ENCODE peak calls at places on chromosomes 1 and 21, in seven cellular contexts. E is colonic mucosa, K is astrocyte of the spinal cord, L is lung, N is cardiac fibroblast, I is left ventricle myocardium inferior, T is GM12865. J is an unnamed sample.

GRCh38 chr1:204301171-204301957 is 58.4 kb downstream of the PLEKHA6 start:
- DNase-seq in K (no peak), I (no peak), T (no peak), E (no peak), L (no peak), N (no peak), J (peak; percentile 78)

GRCh38 chr1:171222961-171223360 is 25.3 kb upstream of the FMO1 start:
- DNase-seq in T (no peak), E (no peak), I (peak; percentile 35), K (peak; percentile 37), L (no peak), N (peak; percentile 59), J (no peak)

GRCh38 chr1:115732307-115732706 is 36.2 kb downstream of the CASQ2 start:
- DNase-seq in T (no peak), K (no peak), E (no peak), N (no peak), I (no peak), L (no peak), J (no peak)

GRCh38 chr1:67382292-67382691 is 47.9 kb downstream of the SERBP1 start:
- DNase-seq in K (no peak), L (no peak), T (no peak), I (no peak), N (no peak), E (no peak), J (no peak)

GRCh38 chr1:241411776-241412338 is 54.9 kb upstream of the RGS7 start:
- DNase-seq in N (no peak), K (peak; percentile 25), T (no peak), L (no peak), I (no peak), E (no peak), J (no peak)

GRCh38 chr1:204074274-204075115 is 1.6 kb downstream of the SOX13 start:
- DNase-seq in T (no peak), N (peak; percentile 88), L (peak; percentile 69), K (peak; percentile 59), E (peak; percentile 82), I (peak; percentile 81), J (peak; percentile 77)

GRCh38 chr1:26322042-26322331 is 4.2 kb downstream of the CD52 start:
- DNase-seq in E (no peak), I (no peak), L (no peak), N (no peak), T (no peak), K (no peak), J (no peak)

GRCh38 chr1:169325117-169325516 is 42.5 kb downstream of the NME7 start:
- DNase-seq in I (no peak), E (no peak), N (no peak), K (no peak), T (no peak), L (no peak), J (no peak)

GRCh38 chr21:15742052-15742451 is 12.3 kb downstream of the USP25 start:
- DNase-seq in N (no peak), L (no peak), I (no peak), T (no peak), K (no peak), E (no peak), J (peak; percentile 14)

GRCh38 chr1:99763956-99764355 is 2.5 kb downstream of the FRRS1 start:
- DNase-seq in E (no peak), L (no peak), I (no peak), K (no peak), N (no peak), T (no peak), J (no peak)

GRCh38 chr1:19448491-19449439 is 36.6 kb downstream of the CAPZB start:
- DNase-seq in E (peak; percentile 56), I (peak; percentile 66), N (peak; percentile 90), T (peak; percentile 44), K (peak; percentile 88), L (peak; percentile 53), J (peak; percentile 61)

GRCh38 chr1:206684478-206685255 is at the start of gene MAPKAPK2:
- DNase-seq in L (peak; percentile 71), N (peak; percentile 79), K (peak; percentile 59), E (peak; percentile 79), T (peak; percentile 85), I (peak; percentile 86), J (peak; percentile 69)

GRCh38 chr1:228802386-228803221 is 67.3 kb downstream of the RHOU start:
- DNase-seq in L (no peak), I (peak; percentile 46), K (no peak), N (peak; percentile 90), T (no peak), E (no peak), J (no peak)

GRCh38 chr1:225735252-225736149 is 42.1 kb upstream of the SRP9 start:
- DNase-seq in N (peak; percentile 96), E (peak; percentile 39), I (peak; percentile 68), K (peak; percentile 97), T (no peak), L (peak; percentile 67), J (peak; percentile 95)

GRCh38 chr21:40243676-40244075 is 376.4 kb downstream of the PCP4 start:
- DNase-seq in T (no peak), N (no peak), L (no peak), E (no peak), I (no peak), K (no peak), J (no peak)

GRCh38 chr1:206803221-206803730 is 31.0 kb upstream of the IL10 start:
- DNase-seq in K (no peak), E (peak; percentile 19), N (peak; percentile 32), L (no peak), T (peak; percentile 97), I (no peak), J (no peak)

GRCh38 chr1:31784356-31785019 is 20.3 kb upstream of the ADGRB2 start:
- DNase-seq in K (no peak), L (no peak), T (no peak), I (no peak), E (no peak), N (no peak), J (no peak)

GRCh38 chr1:39165488-39165887 is 39.0 kb upstream of the MACF1 start:
- DNase-seq in T (no peak), K (no peak), E (no peak), L (no peak), N (no peak), I (no peak), J (no peak)

GRCh38 chr1:226942392-226942791 is 2.3 kb downstream of the COQ8A start:
- DNase-seq in K (no peak), L (no peak), T (no peak), E (no peak), N (no peak), I (no peak), J (no peak)

GRCh38 chr1:6807782-6808181 is 22.5 kb downstream of the CAMTA1 start:
- DNase-seq in T (no peak), K (no peak), E (peak; percentile 69), I (no peak), N (no peak), L (no peak), J (no peak)

GRCh38 chr1:6813165-6813564 is 27.9 kb downstream of the CAMTA1 start:
- DNase-seq in K (no peak), L (no peak), I (no peak), T (no peak), N (no peak), E (no peak), J (no peak)

GRCh38 chr1:6815722-6816121 is 30.5 kb downstream of the CAMTA1 start:
- DNase-seq in N (no peak), L (no peak), I (no peak), E (no peak), T (no peak), K (no peak), J (no peak)

GRCh38 chr1:6809461-6809860 is 24.2 kb downstream of the CAMTA1 start:
- DNase-seq in I (no peak), L (no peak), T (no peak), E (no peak), K (no peak), N (no peak), J (no peak)

DNA sequence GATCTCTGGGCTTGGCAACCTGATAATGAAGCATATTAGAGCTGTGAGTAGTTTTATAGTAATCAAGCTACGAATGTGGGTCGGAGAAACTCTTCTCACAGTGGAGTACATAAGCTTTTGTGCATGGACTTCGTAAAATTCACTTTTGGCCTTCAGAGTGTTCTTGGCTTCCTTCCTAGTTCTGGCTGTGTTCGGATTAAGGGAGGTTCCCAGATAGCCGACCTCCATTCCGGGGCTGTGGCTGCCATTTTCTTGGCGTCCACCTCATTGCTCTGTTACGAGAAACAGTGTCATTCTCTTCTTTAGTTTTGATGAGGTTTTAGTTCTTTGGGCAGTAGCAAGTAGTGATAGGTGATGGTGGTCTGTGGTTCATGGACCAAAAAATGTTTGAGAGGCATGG is 26.3 kb downstream of the CAMTA1 start:
- DNase-seq in T (no peak), E (no peak), N (peak; percentile 62), L (no peak), K (no peak), I (no peak), J (no peak)
- H3K4me3 ChIP-seq in T (no peak overlapping the region), E (no peak overlapping the region), N (no peak overlapping the region), L (no peak overlapping the region), K (no peak overlapping the region), I (no peak overlapping the region), J (no peak overlapping the region)

DNA sequence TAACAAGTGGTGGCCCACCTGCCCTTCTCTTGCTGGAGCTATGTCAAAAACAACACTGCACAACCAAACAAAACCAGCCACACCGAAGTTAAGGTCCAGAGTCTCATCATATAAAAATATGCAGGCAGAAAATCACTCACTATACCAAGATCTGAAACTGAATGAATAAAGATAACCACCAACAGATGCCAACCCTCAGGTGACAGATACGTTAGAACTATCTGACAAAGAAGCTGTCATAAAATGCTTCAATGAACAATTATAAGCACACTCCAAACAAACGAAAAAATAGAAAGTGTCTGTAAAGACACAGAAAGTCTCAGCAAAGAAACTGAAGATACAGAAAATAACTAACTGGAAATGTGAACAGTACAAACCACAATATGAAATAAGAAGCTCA is 14.0 kb downstream of the ZNF496 start:
- DNase-seq in E (no peak), I (no peak), L (no peak), K (no peak), N (no peak), T (no peak), J (no peak)
- H3K4me3 ChIP-seq in E (no peak overlapping the region), I (no peak overlapping the region), L (no peak overlapping the region), K (no peak overlapping the region), N (no peak overlapping the region), T (no peak overlapping the region), J (no peak overlapping the region)

GRCh38 chr1:159508951-159509350 is 26.9 kb downstream of the OR10J5 start:
- DNase-seq in N (no peak), E (no peak), T (no peak), L (no peak), I (no peak), K (no peak), J (no peak)
- H3K4me3 ChIP-seq in N (no peak overlapping the region), E (no peak overlapping the region), T (no peak overlapping the region), L (no peak overlapping the region), I (no peak overlapping the region), K (no peak overlapping the region), J (no peak overlapping the region)

GRCh38 chr1:30753660-30754123 is 3.9 kb downstream of the LAPTM5 start:
- DNase-seq in T (peak; percentile 60), E (no peak), N (no peak), L (no peak), K (no peak), I (no peak), J (no peak)

GRCh38 chr1:30755334-30755733 is 2.2 kb downstream of the LAPTM5 start:
- DNase-seq in I (no peak), T (no peak), E (no peak), L (no peak), K (no peak), N (no peak), J (no peak)

GRCh38 chr1:30755746-30756145 is 1.8 kb downstream of the LAPTM5 start:
- DNase-seq in N (no peak), L (no peak), E (no peak), T (no peak), K (no peak), I (no peak), J (no peak)

GRCh38 chr1:30756206-30756544 is 1.4 kb downstream of the LAPTM5 start:
- DNase-seq in N (no peak), E (no peak), I (no peak), T (no peak), L (no peak), K (no peak), J (no peak)

GRCh38 chr1:30754684-30755171 is 2.8 kb downstream of the LAPTM5 start:
- DNase-seq in E (no peak), T (peak; percentile 94), I (no peak), K (no peak), L (no peak), N (no peak), J (no peak)
- H3K4me3 ChIP-seq in E (no peak overlapping the region), T (peak overlapping the region; percentile 88), I (no peak overlapping the region), K (no peak overlapping the region), L (no peak overlapping the region), N (no peak overlapping the region), J (no peak overlapping the region)